ENCODE peak calls at places on chromosomes 1 and 21, in eight cellular contexts. V is Calu3; U is lower leg skin; B is ELF-1; L is activated T-helper 1 cell treated with anti-CD3 and anti-CD28 coated beads, Interleukin-12 subunit alpha, Interleukin-12 subunit beta, Interleukin-2, Interleukin-4 antibody, amounts not matched to agents 30 ng/mL and 10 ng/mL and 1 ng/mL, durations not matched to agents 14 hours and 24 hours and 36 hours; I is T follicular helper cell; E is cardiac muscle cell; C is testis. J is an unnamed sample.

GRCh38 chr1:207649204-207649753 is 4.3 kb downstream of the CR1L start:
- DNase-seq in V (no peak), U (no peak), B (no peak), L (no peak), I (no peak), E (no peak), C (no peak), J (no peak)

GRCh38 chr21:45207839-45208626 is 79.7 kb downstream of the POFUT2 start:
- DNase-seq in V (no peak), U (no peak), B (no peak), L (no peak), I (no peak), E (no peak), C (no peak), J (no peak)

GRCh38 chr1:100791586-100791985 is 72.0 kb downstream of the VCAM1 start:
- DNase-seq in V (no peak), U (no peak), B (no peak), L (no peak), I (no peak), E (peak; percentile 68), C (no peak), J (no peak)

GRCh38 chr1:206575165-206575893 is 36.9 kb downstream of the EIF2D start:
- DNase-seq in V (no peak), U (no peak), B (no peak), L (peak; percentile 64), I (no peak), E (peak; percentile 98), C (peak; percentile 37), J (no peak)

GRCh38 chr1:2126331-2127180 is 68.0 kb downstream of the FAAP20 start:
- DNase-seq in V (no peak), U (no peak), B (no peak), L (no peak), I (no peak), E (no peak), C (no peak), J (no peak)

GRCh38 chr1:185041742-185042141 is 3.6 kb upstream of the RNF2 start:
- DNase-seq in V (no peak), U (no peak), B (no peak), L (no peak), I (no peak), E (no peak), C (no peak), J (no peak)

GRCh38 chr1:156797212-156797871 is 19.3 kb downstream of the SH2D2A start:
- DNase-seq in V (peak; percentile 69), U (peak; percentile 66), B (peak; percentile 64), L (peak; percentile 43), I (peak; percentile 56), E (peak; percentile 57), C (peak; percentile 59), J (peak; percentile 68)

GRCh38 chr1:201468501-201468843 is 516 bp downstream of the PHLDA3 start:
- DNase-seq in V (no peak), U (no peak), B (peak; percentile 46), L (peak; percentile 19), I (no peak), E (peak; percentile 50), C (peak; percentile 43), J (peak; percentile 34)

GRCh38 chr1:99680258-99680657 is 34.3 kb downstream of the PALMD start:
- DNase-seq in V (no peak), U (no peak), B (no peak), L (no peak), I (no peak), E (peak; percentile 44), C (no peak), J (peak; percentile 44)

GRCh38 chr21:33257404-33257803 is 8.8 kb upstream of the IL10RB start:
- DNase-seq in V (no peak), U (no peak), B (no peak), L (no peak), I (no peak), E (no peak), C (peak; percentile 39), J (no peak)

GRCh38 chr1:35642472-35642955 is 1.2 kb upstream of the PSMB2 start:
- DNase-seq in V (peak; percentile 19), U (peak; percentile 66), B (peak; percentile 15), L (no peak), I (no peak), E (peak; percentile 20), C (no peak), J (no peak)

GRCh38 chr1:159406821-159407220 is 25.2 kb upstream of the OR10J4 start:
- DNase-seq in V (no peak), U (no peak), B (no peak), L (no peak), I (no peak), E (no peak), C (no peak), J (no peak)

GRCh38 chr1:57966340-57966739 is 542.5 kb upstream of the DAB1 start:
- DNase-seq in V (no peak), U (no peak), B (no peak), L (no peak), I (no peak), E (no peak), C (no peak), J (no peak)

GRCh38 chr1:163535807-163536206 is 214.1 kb downstream of the NUF2 start:
- DNase-seq in V (no peak), U (no peak), B (no peak), L (no peak), I (no peak), E (peak; percentile 52), C (no peak), J (no peak)

GRCh38 chr1:201461193-201461657 is 7.8 kb downstream of the PHLDA3 start:
- DNase-seq in V (peak; percentile 86), U (peak; percentile 90), B (peak; percentile 64), L (no peak), I (no peak), E (peak; percentile 95), C (no peak), J (no peak)

GRCh38 chr1:41724248-41724647 is 194.5 kb downstream of the HIVEP3 start:
- DNase-seq in V (no peak), U (no peak), B (no peak), L (no peak), I (no peak), E (peak; percentile 35), C (no peak), J (no peak)

GRCh38 chr1:16371725-16372124 is 4.7 kb downstream of the SZRD1 start:
- DNase-seq in V (no peak), U (no peak), B (no peak), L (no peak), I (no peak), E (peak; percentile 76), C (no peak), J (no peak)

GRCh38 chr1:31626451-31627202 is 9.1 kb downstream of the HCRTR1 start:
- DNase-seq in V (no peak), U (no peak), B (peak; percentile 76), L (no peak), I (no peak), E (peak; percentile 51), C (peak; percentile 81), J (peak; percentile 52)

GRCh38 chr1:160997323-160998038 is 23.5 kb downstream of the F11R start:
- DNase-seq in V (peak; percentile 80), U (peak; percentile 88), B (peak; percentile 76), L (peak; percentile 41), I (peak; percentile 26), E (peak; percentile 91), C (peak; percentile 79), J (peak; percentile 60)

GRCh38 chr1:156177918-156178654 is 15.8 kb upstream of the SLC25A44 start:
- DNase-seq in V (no peak), U (no peak), B (no peak), L (no peak), I (no peak), E (no peak), C (no peak), J (no peak)

GRCh38 chr21:15159382-15160020 is 94.7 kb upstream of the NRIP1 start:
- DNase-seq in V (no peak), U (no peak), B (no peak), L (no peak), I (no peak), E (peak; percentile 55), C (no peak), J (no peak)

GRCh38 chr1:19044975-19045831 is 88.7 kb upstream of the IFFO2 start:
- DNase-seq in V (no peak), U (peak; percentile 80), B (no peak), L (no peak), I (no peak), E (peak; percentile 22), C (no peak), J (no peak)

GRCh38 chr1:214386747-214387146 is 105.8 kb downstream of the SMYD2 start:
- DNase-seq in V (no peak), U (no peak), B (peak; percentile 27), L (peak; percentile 27), I (no peak), E (peak; percentile 58), C (no peak), J (peak; percentile 37)

GRCh38 chr1:153309441-153309840 is 3.3 kb downstream of the PGLYRP3 start:
- DNase-seq in V (no peak), U (no peak), B (no peak), L (no peak), I (no peak), E (no peak), C (no peak), J (no peak)

GRCh38 chr1:221431068-221431651 is 310.7 kb downstream of the DUSP10 start:
- DNase-seq in V (no peak), U (no peak), B (no peak), L (no peak), I (no peak), E (no peak), C (no peak), J (no peak)

GRCh38 chr1:243956448-243956847 is 94.6 kb upstream of the ZBTB18 start:
- DNase-seq in V (no peak), U (no peak), B (no peak), L (no peak), I (no peak), E (no peak), C (no peak), J (no peak)

GRCh38 chr1:27234054-27234882 is at the start of gene WDTC1:
- DNase-seq in V (peak; percentile 95), U (peak; percentile 99), B (peak; percentile 97), L (peak; percentile 98), I (peak; percentile 98), E (peak; percentile 99), C (peak; percentile 98), J (peak; percentile 93)

GRCh38 chr21:43921979-43922945 is 57.2 kb downstream of the AGPAT3 start:
- DNase-seq in V (no peak), U (no peak), B (peak; percentile 40), L (no peak), I (peak; percentile 52), E (peak; percentile 78), C (peak; percentile 39), J (peak; percentile 15)

GRCh38 chr21:39030127-39030884 is 152.9 kb downstream of the PSMG1 start:
- DNase-seq in V (peak; percentile 23), U (no peak), B (peak; percentile 88), L (no peak), I (no peak), E (no peak), C (no peak), J (no peak)